ENCODE peak calls at places on chromosome 6, in nine cellular contexts. O is CD8-positive, alpha-beta T cell; Y is PC-3; C is mammary epithelial cell; X is heart left ventricle; I is neural crest cell; G is A549; D is HFFc6; E is fibroblast of pulmonary artery. T is an unnamed sample.

GRCh38 chr6:155254139-155254538 is 9.7 kb upstream of the CLDN20 start:
- DNase-seq in O (no peak), E (no peak), Y (no peak), G (no peak), D (no peak), X (no peak), I (no peak), C (no peak), T (no peak)

GRCh38 chr6:160426146-160426545 is 78.0 kb downstream of the SLC22A3 start:
- DNase-seq in C (no peak), E (no peak), O (no peak), Y (no peak), G (no peak), I (no peak), D (no peak), X (no peak), T (no peak)

GRCh38 chr6:44828780-44829179 is 441.3 kb downstream of the CDC5L start:
- DNase-seq in E (no peak), X (no peak), D (no peak), O (no peak), I (no peak), C (no peak), G (no peak), Y (no peak), T (no peak)

GRCh38 chr6:45044086-45044485 is 284.0 kb upstream of the RUNX2 start:
- DNase-seq in D (no peak), G (no peak), Y (no peak), C (no peak), X (no peak), I (no peak), E (no peak), O (no peak), T (no peak)

GRCh38 chr6:53647437-53648094 is 18.0 kb downstream of the KLHL31 start:
- DNase-seq in G (no peak), E (no peak), D (no peak), Y (peak; percentile 44), X (no peak), I (no peak), C (peak; percentile 50), O (peak; percentile 18), T (peak; percentile 24)

GRCh38 chr6:22442826-22443225 is 126.5 kb upstream of the HDGFL1 start:
- DNase-seq in I (no peak), C (peak; percentile 86), G (no peak), O (no peak), X (no peak), Y (no peak), D (no peak), E (peak; percentile 16), T (no peak)

GRCh38 chr6:36979343-36979742 is 6.7 kb downstream of the MTCH1 start:
- DNase-seq in C (no peak), X (peak; percentile 64), G (no peak), Y (peak; percentile 19), I (no peak), E (peak; percentile 71), D (peak; percentile 31), O (no peak), T (no peak)

GRCh38 chr6:5103250-5103649 is 18.1 kb downstream of the PPP1R3G start:
- DNase-seq in I (no peak), D (no peak), O (no peak), G (no peak), X (no peak), C (no peak), Y (no peak), E (no peak), T (no peak)

GRCh38 chr6:16322666-16323312 is 84.4 kb downstream of the GMPR start:
- DNase-seq in D (peak; percentile 87), Y (peak; percentile 5), I (no peak), X (peak; percentile 75), C (no peak), G (no peak), O (peak; percentile 57), E (peak; percentile 82), T (peak; percentile 68)

GRCh38 chr6:16321826-16322225 is 83.4 kb downstream of the GMPR start:
- DNase-seq in O (no peak), X (no peak), D (no peak), I (no peak), E (no peak), C (no peak), G (no peak), Y (no peak), T (no peak)

GRCh38 chr6:16320533-16321340 is 82.3 kb downstream of the GMPR start:
- DNase-seq in C (no peak), Y (no peak), G (no peak), I (no peak), X (no peak), D (peak; percentile 32), O (no peak), E (peak; percentile 41), T (no peak)

GRCh38 chr6:16319813-16320532 is 81.6 kb downstream of the GMPR start:
- DNase-seq in I (no peak), O (peak; percentile 46), C (peak; percentile 83), G (no peak), X (peak; percentile 78), Y (peak; percentile 83), D (peak; percentile 97), E (peak; percentile 90), T (peak; percentile 63)

GRCh38 chr6:16321341-16321710 is 82.9 kb downstream of the GMPR start:
- DNase-seq in X (no peak), D (no peak), E (no peak), I (no peak), G (no peak), C (no peak), O (no peak), Y (no peak), T (no peak)
- TF ChIP-seq CTCF in X (no peak), D (no peak), E (no peak), I (no peak), G (no peak), C (no peak), O (no peak), Y (no peak), T (no peak)

GRCh38 chr6:7617954-7618764 is 28.2 kb downstream of the SNRNP48 start:
- DNase-seq in X (peak; percentile 34), I (no peak), E (peak; percentile 97), G (no peak), D (peak; percentile 89), Y (peak; percentile 83), C (peak; percentile 98), O (no peak), T (no peak)
- TF ChIP-seq CTCF in X (no peak), I (no peak), E (peak; percentile 21), G (no peak), D (peak; percentile 26), Y (peak; percentile 44), C (no peak), O (no peak), T (no peak)

DNA sequence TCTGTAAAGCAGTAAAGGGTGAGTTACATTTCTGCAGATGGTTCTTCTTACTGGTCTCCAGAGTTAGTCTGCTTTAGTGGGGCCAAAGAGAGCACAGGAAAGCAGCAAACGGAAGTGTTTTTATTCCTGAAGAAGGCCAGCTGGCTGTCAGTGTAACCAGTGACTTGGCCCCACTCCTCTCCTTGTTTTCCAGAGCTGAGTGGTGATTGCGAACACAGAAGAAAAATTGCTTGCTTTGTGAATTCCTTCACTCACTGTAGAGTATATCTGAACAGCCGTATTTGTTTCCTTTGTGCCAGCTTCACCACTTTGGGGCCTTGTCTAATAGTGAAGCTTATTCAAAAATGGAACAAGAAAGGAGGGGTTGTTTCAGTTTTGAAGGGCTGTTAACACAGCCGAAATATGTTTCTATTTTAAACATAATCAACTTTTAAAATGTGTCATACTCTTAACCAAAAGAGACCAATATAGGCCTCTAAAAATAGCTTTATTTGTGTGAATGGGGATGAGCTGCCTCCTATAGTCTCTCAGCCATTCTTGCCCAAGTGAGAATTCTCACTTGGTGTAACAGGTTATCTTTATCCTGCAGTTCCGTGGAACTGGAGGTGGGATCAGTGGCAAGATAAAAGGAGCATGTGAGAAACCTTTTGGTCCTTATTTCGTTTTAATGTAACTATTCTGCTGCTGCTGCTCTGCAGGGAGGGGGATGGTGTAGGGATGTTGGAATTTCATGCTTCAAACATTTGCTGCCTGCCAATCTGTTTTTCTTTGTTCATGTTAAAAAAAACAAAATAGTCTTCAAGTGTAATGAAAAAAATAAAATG is 37.8 kb downstream of the ZC2HC1B start:
- DNase-seq in I (no peak), C (no peak), O (no peak), Y (no peak), E (peak; percentile 90), G (no peak), D (no peak), X (peak; percentile 68), T (no peak)
- TF ChIP-seq CTCF in I (no peak), C (no peak), O (no peak), Y (no peak), E (no peak), G (no peak), D (no peak), X (no peak), T (no peak)

GRCh38 chr6:127539292-127539691 is 20.2 kb upstream of the MTCL3 start:
- DNase-seq in I (no peak), G (no peak), E (peak; percentile 60), O (no peak), C (no peak), D (no peak), Y (peak; percentile 34), X (no peak), T (no peak)
- TF ChIP-seq CTCF in I (peak; percentile 66), G (peak; percentile 62), E (peak; percentile 33), O (peak; percentile 69), C (peak; percentile 29), D (peak; percentile 77), Y (peak; percentile 52), X (peak; percentile 39), T (peak; percentile 33)

DNA sequence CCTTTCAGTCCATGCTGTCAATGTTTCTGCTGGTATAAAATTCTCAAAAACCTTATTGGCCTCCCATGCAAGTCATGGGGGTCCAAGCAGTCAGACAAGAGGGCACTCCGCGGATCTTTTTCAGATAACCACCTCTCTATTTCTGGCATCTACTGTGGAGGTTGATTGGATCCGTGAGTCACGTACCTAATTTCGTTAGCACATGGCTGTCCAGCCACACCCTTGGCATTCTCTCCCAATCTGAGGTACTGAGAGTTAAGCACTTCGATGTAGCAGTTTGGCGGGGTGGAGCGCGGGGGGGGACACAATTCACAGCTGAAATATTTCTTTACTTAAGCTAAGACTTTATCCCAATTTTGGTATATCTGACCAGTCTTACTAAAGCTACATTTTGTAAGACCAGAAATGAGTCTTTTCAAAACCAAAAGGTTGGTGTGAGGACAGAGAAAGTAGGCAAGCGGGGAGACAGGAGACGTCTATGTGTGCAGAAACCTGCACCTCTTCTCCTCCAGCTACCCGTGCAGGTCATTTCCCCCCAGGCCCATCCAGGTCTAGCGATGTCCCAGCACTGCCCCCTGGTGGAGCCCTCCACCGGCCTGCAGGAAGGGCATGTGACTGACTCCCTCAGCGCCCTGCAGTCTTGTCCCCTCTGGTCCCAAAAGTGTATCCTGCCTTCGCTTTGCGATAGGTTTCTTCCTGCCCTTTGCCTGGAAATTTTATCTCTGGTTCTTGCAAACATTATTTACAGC is 113.1 kb downstream of the ADAT2 start:
- DNase-seq in I (peak; percentile 46), D (no peak), E (peak; percentile 23), O (peak; percentile 32), C (no peak), Y (peak; percentile 37), X (peak; percentile 25), G (no peak), T (peak; percentile 21)
- TF ChIP-seq CTCF in I (peak; percentile 57), D (peak; percentile 75), E (peak; percentile 48), O (peak; percentile 36), C (peak; percentile 32), Y (peak; percentile 62), X (peak; percentile 43), G (peak; percentile 15), T (no peak)

T was measured in natural killer cell.